ENCODE peak calls at places on chromosome 4, in six cellular contexts. One of them, this sample, is unnamed.

GRCh38 chr4:72587334-72587733 is 18.3 kb upstream of the ADAMTS3 start:
- DNase-seq in B cell: no peak
- DNase-seq in adrenal gland: no peak
- DNase-seq in fibroblast of lung: no peak
- DNase-seq in omental fat pad: no peak
- DNase-seq in IMR-90: no peak
- DNase-seq in this sample: no peak

GRCh38 chr4:151942971-151943370 is 182.2 kb upstream of the GATB start:
- DNase-seq in B cell: no peak
- DNase-seq in adrenal gland: no peak
- DNase-seq in fibroblast of lung: no peak
- DNase-seq in omental fat pad: no peak
- DNase-seq in IMR-90: no peak
- DNase-seq in this sample: no peak

GRCh38 chr4:54913751-54914526 is 211.5 kb downstream of the KDR start:
- DNase-seq in B cell: no peak
- DNase-seq in adrenal gland: peak
- DNase-seq in fibroblast of lung: no peak
- DNase-seq in omental fat pad: no peak
- DNase-seq in IMR-90: no peak
- DNase-seq in this sample: no peak

GRCh38 chr4:8282742-8283141 is 13.2 kb downstream of the HTRA3 start:
- DNase-seq in B cell: no peak
- DNase-seq in adrenal gland: no peak
- DNase-seq in fibroblast of lung: no peak
- DNase-seq in omental fat pad: no peak
- DNase-seq in IMR-90: no peak
- DNase-seq in this sample: no peak

GRCh38 chr4:64713256-64713840 is 304.1 kb upstream of the TECRL start:
- DNase-seq in B cell: peak
- DNase-seq in adrenal gland: no peak
- DNase-seq in fibroblast of lung: peak
- DNase-seq in omental fat pad: no peak
- DNase-seq in IMR-90: peak
- DNase-seq in this sample: peak

GRCh38 chr4:26131711-26132110 is 189.1 kb upstream of the RBPJ start:
- DNase-seq in B cell: no peak
- DNase-seq in adrenal gland: no peak
- DNase-seq in fibroblast of lung: no peak
- DNase-seq in omental fat pad: no peak
- DNase-seq in IMR-90: no peak
- DNase-seq in this sample: peak

GRCh38 chr4:87896020-87896621 is 63.4 kb downstream of the MEPE start:
- DNase-seq in B cell: no peak
- DNase-seq in adrenal gland: peak
- DNase-seq in fibroblast of lung: peak
- DNase-seq in omental fat pad: no peak
- DNase-seq in IMR-90: peak
- DNase-seq in this sample: no peak

GRCh38 chr4:91058345-91058744 is 931.2 kb downstream of the CCSER1 start:
- DNase-seq in B cell: no peak
- DNase-seq in adrenal gland: no peak
- DNase-seq in fibroblast of lung: peak
- DNase-seq in omental fat pad: no peak
- DNase-seq in IMR-90: peak
- DNase-seq in this sample: no peak

GRCh38 chr4:65669008-65669971 is 999 bp downstream of the EPHA5 start:
- DNase-seq in B cell: no peak
- DNase-seq in adrenal gland: no peak
- DNase-seq in fibroblast of lung: peak
- DNase-seq in omental fat pad: no peak
- DNase-seq in IMR-90: no peak
- DNase-seq in this sample: peak

GRCh38 chr4:99414401-99414800 is 20.7 kb downstream of the ADH7 start:
- DNase-seq in B cell: no peak
- DNase-seq in adrenal gland: no peak
- DNase-seq in fibroblast of lung: peak
- DNase-seq in omental fat pad: no peak
- DNase-seq in IMR-90: no peak
- DNase-seq in this sample: no peak

GRCh38 chr4:99410075-99410474 is 25.1 kb downstream of the ADH7 start:
- DNase-seq in B cell: no peak
- DNase-seq in adrenal gland: no peak
- DNase-seq in fibroblast of lung: no peak
- DNase-seq in omental fat pad: no peak
- DNase-seq in IMR-90: no peak
- DNase-seq in this sample: no peak

GRCh38 chr4:99408346-99408745 is 26.8 kb downstream of the ADH7 start:
- DNase-seq in B cell: no peak
- DNase-seq in adrenal gland: no peak
- DNase-seq in fibroblast of lung: peak
- DNase-seq in omental fat pad: no peak
- DNase-seq in IMR-90: no peak
- DNase-seq in this sample: no peak

GRCh38 chr4:99413160-99413559 is 22.0 kb downstream of the ADH7 start:
- DNase-seq in B cell: no peak
- DNase-seq in adrenal gland: no peak
- DNase-seq in fibroblast of lung: no peak
- DNase-seq in omental fat pad: no peak
- DNase-seq in IMR-90: no peak
- DNase-seq in this sample: no peak

DNA sequence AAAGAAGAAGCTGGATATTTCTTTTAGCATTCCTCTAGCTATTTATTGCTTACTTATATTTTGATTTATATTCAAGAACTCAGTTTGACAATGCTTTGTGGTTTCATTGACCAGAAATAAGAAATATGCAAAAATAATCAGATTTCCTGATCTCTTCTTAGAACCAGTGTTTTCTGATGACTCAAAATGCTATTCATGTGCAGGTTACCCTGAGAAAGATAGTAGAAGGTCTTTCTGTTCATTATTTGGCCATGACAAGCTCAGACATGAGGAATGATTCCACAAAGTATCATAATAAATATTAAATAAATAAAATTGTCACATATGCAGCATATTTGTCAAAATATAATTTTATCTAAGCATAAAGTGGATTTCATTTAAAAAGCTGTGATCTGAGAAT is 24.1 kb downstream of the ADH7 start:
- DNase-seq in B cell: no peak
- DNase-seq in adrenal gland: no peak
- DNase-seq in fibroblast of lung: no peak
- DNase-seq in omental fat pad: no peak
- DNase-seq in IMR-90: no peak
- DNase-seq in this sample: no peak
- TF ChIP-seq CTCF in B cell: no peak
- TF ChIP-seq CTCF in adrenal gland: no peak
- TF ChIP-seq CTCF in fibroblast of lung: no peak
- TF ChIP-seq CTCF in omental fat pad: no peak
- TF ChIP-seq CTCF in IMR-90: no peak
- TF ChIP-seq CTCF in this sample: no peak

GRCh38 chr4:40923326-40924095 is 173.8 kb downstream of the NSUN7 start:
- DNase-seq in B cell: no peak
- DNase-seq in adrenal gland: no peak
- DNase-seq in fibroblast of lung: no peak
- DNase-seq in omental fat pad: no peak
- DNase-seq in IMR-90: no peak
- DNase-seq in this sample: no peak
- TF ChIP-seq CTCF in B cell: no peak
- TF ChIP-seq CTCF in adrenal gland: no peak
- TF ChIP-seq CTCF in fibroblast of lung: no peak
- TF ChIP-seq CTCF in omental fat pad: no peak
- TF ChIP-seq CTCF in IMR-90: no peak
- TF ChIP-seq CTCF in this sample: no peak

GRCh38 chr4:145890689-145891088 is 47.9 kb downstream of the ZNF827 start:
- DNase-seq in B cell: no peak
- DNase-seq in adrenal gland: no peak
- DNase-seq in fibroblast of lung: no peak
- DNase-seq in omental fat pad: no peak
- DNase-seq in IMR-90: no peak
- DNase-seq in this sample: no peak
- TF ChIP-seq CTCF in B cell: no peak
- TF ChIP-seq CTCF in adrenal gland: no peak
- TF ChIP-seq CTCF in fibroblast of lung: no peak
- TF ChIP-seq CTCF in omental fat pad: no peak
- TF ChIP-seq CTCF in IMR-90: no peak
- TF ChIP-seq CTCF in this sample: no peak

DNA sequence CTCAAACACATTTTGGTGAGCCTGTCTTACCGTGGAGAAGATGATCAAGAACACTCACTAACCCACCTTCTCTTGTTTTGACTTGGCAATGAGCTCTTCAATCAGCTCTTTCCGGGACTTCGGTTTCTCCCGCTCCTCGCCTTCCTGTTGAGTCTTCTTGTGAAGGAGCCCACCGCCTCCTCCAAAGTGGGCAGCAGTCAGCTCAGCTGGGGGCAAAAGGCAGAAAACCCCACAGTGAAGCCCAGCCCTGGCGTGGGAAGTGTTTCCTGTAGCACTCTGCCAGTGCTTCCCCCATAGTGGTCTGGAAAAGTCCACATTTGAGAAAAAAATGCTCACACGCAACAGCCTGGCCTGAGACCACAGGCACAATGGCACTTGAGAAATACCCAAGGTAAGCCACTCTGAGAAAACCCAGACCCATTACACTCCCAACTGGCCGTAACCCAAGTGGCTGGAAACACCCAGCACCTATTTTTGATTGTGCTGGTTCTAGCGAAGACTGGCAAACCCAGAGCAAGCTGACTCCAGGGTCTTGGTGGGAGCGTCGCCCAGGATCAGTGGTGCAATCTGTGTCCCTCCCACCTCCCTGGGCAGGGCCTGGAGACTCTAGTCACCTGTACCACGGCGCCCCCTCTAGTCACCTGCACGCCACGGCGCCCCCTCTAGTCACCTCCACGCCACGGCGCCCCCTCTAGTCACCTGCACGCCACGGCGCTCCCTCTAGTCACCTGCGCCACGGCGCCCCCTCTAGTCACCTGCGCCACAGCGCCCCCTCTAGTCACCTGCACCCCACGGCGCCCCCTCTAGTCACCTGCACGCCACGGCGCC is 8.6 kb downstream of the NOP14 start:
- DNase-seq in B cell: peak
- DNase-seq in adrenal gland: no peak
- DNase-seq in fibroblast of lung: no peak
- DNase-seq in omental fat pad: no peak
- DNase-seq in IMR-90: no peak
- DNase-seq in this sample: peak
- TF ChIP-seq CTCF in B cell: peak
- TF ChIP-seq CTCF in adrenal gland: no peak
- TF ChIP-seq CTCF in fibroblast of lung: no peak
- TF ChIP-seq CTCF in omental fat pad: no peak
- TF ChIP-seq CTCF in IMR-90: peak
- TF ChIP-seq CTCF in this sample: peak

GRCh38 chr4:15507679-15508078 is 38.0 kb downstream of the CC2D2A start:
- DNase-seq in B cell: no peak
- DNase-seq in adrenal gland: no peak
- DNase-seq in fibroblast of lung: no peak
- DNase-seq in omental fat pad: no peak
- DNase-seq in IMR-90: no peak
- DNase-seq in this sample: no peak

GRCh38 chr4:15515106-15515505 is 45.4 kb downstream of the CC2D2A start:
- DNase-seq in B cell: no peak
- DNase-seq in adrenal gland: no peak
- DNase-seq in fibroblast of lung: no peak
- DNase-seq in omental fat pad: no peak
- DNase-seq in IMR-90: peak
- DNase-seq in this sample: no peak

GRCh38 chr4:15516494-15516893 is 46.8 kb downstream of the CC2D2A start:
- DNase-seq in B cell: no peak
- DNase-seq in adrenal gland: no peak
- DNase-seq in fibroblast of lung: no peak
- DNase-seq in omental fat pad: no peak
- DNase-seq in IMR-90: no peak
- DNase-seq in this sample: no peak

DNA sequence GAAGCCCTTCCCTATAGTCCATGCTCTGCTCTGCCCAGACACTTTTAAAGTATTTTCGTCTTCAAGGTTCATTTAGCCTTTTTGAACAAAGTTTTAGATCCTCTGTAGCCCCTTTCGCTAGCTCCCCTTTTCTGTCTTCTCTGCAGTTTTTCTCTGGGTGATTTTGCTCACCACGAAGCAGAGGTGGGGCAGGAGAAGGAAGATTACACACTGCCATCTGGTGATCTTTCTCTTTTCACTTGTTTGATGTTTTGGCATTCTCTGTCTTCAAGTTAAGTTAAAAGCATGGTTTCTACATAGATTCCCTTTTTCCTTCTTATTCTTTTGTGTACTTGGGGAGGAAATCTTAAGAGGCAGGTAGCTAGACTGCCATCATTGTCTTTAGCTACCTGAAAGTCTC is 43.9 kb downstream of the CC2D2A start:
- DNase-seq in B cell: no peak
- DNase-seq in adrenal gland: no peak
- DNase-seq in fibroblast of lung: peak
- DNase-seq in omental fat pad: no peak
- DNase-seq in IMR-90: peak
- DNase-seq in this sample: no peak
- TF ChIP-seq CTCF in B cell: no peak
- TF ChIP-seq CTCF in adrenal gland: no peak
- TF ChIP-seq CTCF in fibroblast of lung: peak
- TF ChIP-seq CTCF in omental fat pad: no peak
- TF ChIP-seq CTCF in IMR-90: no peak
- TF ChIP-seq CTCF in this sample: no peak

DNA sequence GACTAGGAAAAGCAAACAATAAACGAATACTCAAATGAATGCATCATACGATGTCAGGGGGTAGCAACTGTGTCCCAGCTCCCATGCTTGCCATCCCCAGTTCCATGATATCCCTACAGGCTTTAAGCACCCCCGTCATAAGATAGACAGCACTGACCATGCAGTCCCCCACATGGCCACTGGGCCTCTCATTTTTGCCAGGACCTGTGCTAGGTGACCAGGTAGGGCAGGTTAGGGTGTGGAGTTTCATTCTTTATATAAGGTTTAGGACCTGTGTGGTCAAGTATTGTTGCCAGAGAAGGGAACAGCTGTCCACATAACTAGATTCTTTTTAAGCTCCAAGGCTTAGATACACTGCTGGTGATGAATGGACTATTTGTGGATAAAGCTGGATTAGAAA is 9.7 kb downstream of the PPEF2 start:
- DNase-seq in B cell: no peak
- DNase-seq in adrenal gland: no peak
- DNase-seq in fibroblast of lung: no peak
- DNase-seq in omental fat pad: no peak
- DNase-seq in IMR-90: no peak
- DNase-seq in this sample: no peak
- TF ChIP-seq CTCF in B cell: no peak
- TF ChIP-seq CTCF in adrenal gland: no peak
- TF ChIP-seq CTCF in fibroblast of lung: no peak
- TF ChIP-seq CTCF in omental fat pad: no peak
- TF ChIP-seq CTCF in IMR-90: no peak
- TF ChIP-seq CTCF in this sample: no peak

This sample was measured in GM10248.